ENCODE peak calls at places on chromosomes 5 and 9, in six cellular contexts. One of them, this sample, is unnamed.

GRCh38 chr5:160767062-160767461 is 84.9 kb downstream of the ATP10B start:
- DNase-seq in ascending aorta: no peak
- DNase-seq in fibroblast of the aortic adventitia: no peak
- DNase-seq in mucosa of descending colon: no peak
- DNase-seq in GM12864: no peak
- DNase-seq in cardiac muscle cell: no peak
- DNase-seq in this sample: no peak

GRCh38 chr5:90940227-90940995 is 381.8 kb downstream of the ADGRV1 start:
- DNase-seq in cardiac muscle cell: peak
- DNase-seq in fibroblast of the aortic adventitia: peak
- DNase-seq in mucosa of descending colon: peak
- DNase-seq in GM12864: peak
- DNase-seq in ascending aorta: no peak
- DNase-seq in this sample: peak

GRCh38 chr5:6675784-6676499 is 37.3 kb upstream of the TENT4A start:
- DNase-seq in ascending aorta: no peak
- DNase-seq in mucosa of descending colon: no peak
- DNase-seq in GM12864: no peak
- DNase-seq in fibroblast of the aortic adventitia: no peak
- DNase-seq in cardiac muscle cell: no peak
- DNase-seq in this sample: no peak

GRCh38 chr5:9466677-9467076 is 79.2 kb downstream of the SEMA5A start:
- DNase-seq in fibroblast of the aortic adventitia: peak
- DNase-seq in GM12864: no peak
- DNase-seq in mucosa of descending colon: no peak
- DNase-seq in ascending aorta: no peak
- DNase-seq in cardiac muscle cell: peak
- DNase-seq in this sample: no peak

GRCh38 chr5:72673180-72673579 is 143.3 kb upstream of the TNPO1 start:
- DNase-seq in cardiac muscle cell: no peak
- DNase-seq in GM12864: no peak
- DNase-seq in ascending aorta: no peak
- DNase-seq in fibroblast of the aortic adventitia: no peak
- DNase-seq in mucosa of descending colon: no peak
- DNase-seq in this sample: no peak

GRCh38 chr5:107651326-107651725 is 19.4 kb downstream of the EFNA5 start:
- DNase-seq in GM12864: no peak
- DNase-seq in cardiac muscle cell: no peak
- DNase-seq in ascending aorta: no peak
- DNase-seq in fibroblast of the aortic adventitia: no peak
- DNase-seq in mucosa of descending colon: no peak
- DNase-seq in this sample: no peak

GRCh38 chr9:69463497-69464068 is 138.6 kb downstream of the ENTREP1 start:
- DNase-seq in mucosa of descending colon: no peak
- DNase-seq in fibroblast of the aortic adventitia: no peak
- DNase-seq in GM12864: no peak
- DNase-seq in ascending aorta: no peak
- DNase-seq in cardiac muscle cell: peak
- DNase-seq in this sample: no peak

GRCh38 chr5:61307196-61307590 is 24.9 kb upstream of the ZSWIM6 start:
- DNase-seq in ascending aorta: no peak
- DNase-seq in GM12864: no peak
- DNase-seq in mucosa of descending colon: no peak
- DNase-seq in cardiac muscle cell: no peak
- DNase-seq in fibroblast of the aortic adventitia: no peak
- DNase-seq in this sample: no peak

GRCh38 chr5:112005533-112005926 is 248.5 kb upstream of the NREP start:
- DNase-seq in GM12864: no peak
- DNase-seq in fibroblast of the aortic adventitia: peak
- DNase-seq in mucosa of descending colon: no peak
- DNase-seq in cardiac muscle cell: no peak
- DNase-seq in ascending aorta: no peak
- DNase-seq in this sample: no peak

GRCh38 chr5:16392718-16393117 is 72.9 kb downstream of the ZNF622 start:
- DNase-seq in GM12864: no peak
- DNase-seq in fibroblast of the aortic adventitia: no peak
- DNase-seq in ascending aorta: no peak
- DNase-seq in cardiac muscle cell: peak
- DNase-seq in mucosa of descending colon: no peak
- DNase-seq in this sample: no peak

GRCh38 chr5:164065266-164065665 is 559.8 kb downstream of the MAT2B start:
- DNase-seq in ascending aorta: no peak
- DNase-seq in cardiac muscle cell: no peak
- DNase-seq in GM12864: no peak
- DNase-seq in fibroblast of the aortic adventitia: peak
- DNase-seq in mucosa of descending colon: no peak
- DNase-seq in this sample: no peak

GRCh38 chr9:73154760-73155159 is 3.1 kb downstream of the ANXA1 start:
- DNase-seq in GM12864: no peak
- DNase-seq in fibroblast of the aortic adventitia: no peak
- DNase-seq in cardiac muscle cell: no peak
- DNase-seq in mucosa of descending colon: no peak
- DNase-seq in ascending aorta: no peak
- DNase-seq in this sample: no peak

GRCh38 chr5:145689235-145689634 is 145.9 kb downstream of the PRELID2 start:
- DNase-seq in mucosa of descending colon: no peak
- DNase-seq in GM12864: peak
- DNase-seq in cardiac muscle cell: no peak
- DNase-seq in ascending aorta: no peak
- DNase-seq in fibroblast of the aortic adventitia: no peak
- DNase-seq in this sample: peak

GRCh38 chr9:13023498-13023897 is 248.7 kb downstream of the LURAP1L start:
- DNase-seq in GM12864: no peak
- DNase-seq in fibroblast of the aortic adventitia: no peak
- DNase-seq in mucosa of descending colon: no peak
- DNase-seq in cardiac muscle cell: no peak
- DNase-seq in ascending aorta: no peak
- DNase-seq in this sample: no peak

GRCh38 chr9:109063765-109064164 is 50.5 kb upstream of the CTNNAL1 start:
- DNase-seq in GM12864: no peak
- DNase-seq in fibroblast of the aortic adventitia: peak
- DNase-seq in cardiac muscle cell: no peak
- DNase-seq in ascending aorta: no peak
- DNase-seq in mucosa of descending colon: no peak
- DNase-seq in this sample: no peak

GRCh38 chr5:132733499-132734148 is 3.7 kb downstream of the KIF3A start:
- DNase-seq in fibroblast of the aortic adventitia: no peak
- DNase-seq in ascending aorta: no peak
- DNase-seq in cardiac muscle cell: no peak
- DNase-seq in GM12864: no peak
- DNase-seq in mucosa of descending colon: no peak
- DNase-seq in this sample: no peak

GRCh38 chr5:84228266-84228665 is 156.4 kb downstream of the EDIL3 start:
- DNase-seq in GM12864: no peak
- DNase-seq in mucosa of descending colon: no peak
- DNase-seq in cardiac muscle cell: no peak
- DNase-seq in ascending aorta: no peak
- DNase-seq in fibroblast of the aortic adventitia: no peak
- DNase-seq in this sample: no peak

GRCh38 chr9:123622696-123623095 is 266.7 kb downstream of the CRB2 start:
- DNase-seq in GM12864: no peak
- DNase-seq in ascending aorta: no peak
- DNase-seq in mucosa of descending colon: no peak
- DNase-seq in fibroblast of the aortic adventitia: no peak
- DNase-seq in cardiac muscle cell: no peak
- DNase-seq in this sample: no peak

GRCh38 chr9:69120380-69121154 is 53.5 kb upstream of the TJP2 start:
- DNase-seq in mucosa of descending colon: peak
- DNase-seq in GM12864: no peak
- DNase-seq in fibroblast of the aortic adventitia: no peak
- DNase-seq in ascending aorta: peak
- DNase-seq in cardiac muscle cell: peak
- DNase-seq in this sample: peak

GRCh38 chr9:110180713-110181434 is 27.1 kb downstream of the C9orf152 start:
- DNase-seq in GM12864: no peak
- DNase-seq in mucosa of descending colon: peak
- DNase-seq in ascending aorta: peak
- DNase-seq in cardiac muscle cell: peak
- DNase-seq in fibroblast of the aortic adventitia: peak
- DNase-seq in this sample: no peak

GRCh38 chr5:61230492-61230891 is 68.2 kb upstream of the SMIM15 start:
- DNase-seq in fibroblast of the aortic adventitia: no peak
- DNase-seq in ascending aorta: no peak
- DNase-seq in cardiac muscle cell: no peak
- DNase-seq in mucosa of descending colon: no peak
- DNase-seq in GM12864: no peak
- DNase-seq in this sample: no peak

GRCh38 chr5:168874713-168875380 is 295.7 kb upstream of the PANK3 start:
- DNase-seq in GM12864: no peak
- DNase-seq in ascending aorta: no peak
- DNase-seq in fibroblast of the aortic adventitia: no peak
- DNase-seq in cardiac muscle cell: peak
- DNase-seq in mucosa of descending colon: no peak
- DNase-seq in this sample: no peak

GRCh38 chr9:7324031-7324654 is 475.4 kb downstream of the DMAC1 start:
- DNase-seq in GM12864: no peak
- DNase-seq in fibroblast of the aortic adventitia: no peak
- DNase-seq in ascending aorta: no peak
- DNase-seq in mucosa of descending colon: no peak
- DNase-seq in cardiac muscle cell: peak
- DNase-seq in this sample: no peak

GRCh38 chr9:132166599-132166998 is 4.7 kb downstream of the NTNG2 start:
- DNase-seq in cardiac muscle cell: no peak
- DNase-seq in ascending aorta: no peak
- DNase-seq in GM12864: no peak
- DNase-seq in mucosa of descending colon: no peak
- DNase-seq in fibroblast of the aortic adventitia: no peak
- DNase-seq in this sample: no peak

DNA sequence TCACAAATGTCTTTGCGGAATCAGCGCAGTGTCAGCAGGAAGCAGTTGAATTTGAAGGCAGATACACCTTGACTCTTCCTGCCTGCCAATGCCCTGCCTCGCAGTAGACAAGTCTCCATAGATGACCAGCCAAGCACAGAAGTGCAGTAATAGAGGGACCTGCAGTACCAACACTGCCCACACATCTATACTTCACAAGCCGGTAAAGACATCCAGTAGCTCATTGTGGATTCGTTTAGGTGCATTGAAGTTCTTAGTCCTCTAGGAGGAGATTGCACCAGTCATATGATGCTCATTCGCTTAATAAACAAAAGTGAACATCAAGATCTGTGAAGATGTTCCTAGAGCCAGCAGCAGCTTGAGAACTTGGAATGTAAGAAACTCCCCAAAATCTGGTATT is 7.1 kb upstream of the IFNA2 start:
- DNase-seq in mucosa of descending colon: no peak
- DNase-seq in cardiac muscle cell: peak
- DNase-seq in ascending aorta: no peak
- DNase-seq in fibroblast of the aortic adventitia: no peak
- DNase-seq in GM12864: no peak
- DNase-seq in this sample: peak
- TF ChIP-seq CTCF in mucosa of descending colon: no peak
- TF ChIP-seq CTCF in cardiac muscle cell: no peak
- TF ChIP-seq CTCF in ascending aorta: no peak
- TF ChIP-seq CTCF in fibroblast of the aortic adventitia: peak
- TF ChIP-seq CTCF in GM12864: peak
- TF ChIP-seq CTCF in this sample: peak

DNA sequence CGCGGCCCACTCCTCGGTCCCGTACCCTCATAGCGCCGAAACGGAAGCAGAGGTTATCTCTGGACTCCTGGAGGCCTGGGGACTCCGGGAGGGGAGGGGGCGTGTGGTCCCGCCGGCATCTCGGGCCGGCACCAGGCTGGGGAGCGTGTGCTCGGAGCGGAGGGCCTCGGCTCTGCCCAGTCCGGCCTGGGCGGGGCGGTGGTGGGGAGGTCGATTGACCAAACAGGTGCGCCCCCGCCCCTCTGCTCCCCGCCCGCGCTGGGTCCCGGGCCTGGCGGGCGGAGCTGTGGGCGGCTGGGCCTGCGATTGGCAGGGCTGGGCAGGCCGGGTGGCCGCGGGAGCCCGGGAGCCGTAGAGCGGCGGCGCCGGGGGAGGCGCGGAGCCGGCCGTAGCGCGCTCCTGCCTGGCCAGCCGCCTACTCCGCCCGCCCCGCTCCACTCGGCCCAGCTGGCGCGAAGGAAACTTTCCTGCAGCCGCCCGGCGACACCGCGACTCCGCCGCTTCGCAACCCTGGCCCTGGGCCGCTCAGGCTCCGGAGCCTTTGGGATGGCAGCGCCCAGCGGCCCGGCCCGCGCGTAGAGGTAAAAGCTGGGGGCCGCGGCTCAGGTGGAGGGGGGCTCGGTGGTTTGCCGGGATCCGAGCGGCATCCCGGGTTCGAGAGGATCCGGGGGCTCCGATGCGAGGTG is 52.1 kb upstream of the DAB2IP start:
- DNase-seq in GM12864: no peak
- DNase-seq in cardiac muscle cell: peak
- DNase-seq in mucosa of descending colon: peak
- DNase-seq in fibroblast of the aortic adventitia: no peak
- DNase-seq in ascending aorta: peak
- DNase-seq in this sample: no peak
- H3K4me3 ChIP-seq in GM12864: no peak
- H3K4me3 ChIP-seq in cardiac muscle cell: peak
- H3K4me3 ChIP-seq in mucosa of descending colon: no peak
- H3K4me3 ChIP-seq in fibroblast of the aortic adventitia: peak
- H3K4me3 ChIP-seq in ascending aorta: peak
- H3K4me3 ChIP-seq in this sample: no peak

DNA sequence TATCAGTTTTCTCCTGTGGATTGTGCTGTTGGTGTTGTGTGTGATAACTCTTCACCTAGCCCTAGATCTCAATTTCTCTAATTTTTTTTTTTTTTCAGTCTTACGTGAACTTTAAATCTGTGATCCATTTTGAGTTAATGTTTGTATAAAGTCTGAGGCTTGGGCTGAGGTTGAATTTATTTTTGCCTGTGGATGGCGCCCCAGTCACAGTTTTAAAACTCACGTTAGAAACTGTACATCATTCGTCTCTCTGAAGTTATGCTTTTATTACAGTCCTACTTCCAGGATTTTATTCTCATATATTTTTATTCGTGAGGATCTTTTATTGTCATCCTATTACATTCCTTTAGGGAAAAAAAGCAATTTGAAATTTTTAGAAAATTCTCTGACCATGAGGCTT is 103.1 kb downstream of the EHMT1 start:
- DNase-seq in ascending aorta: no peak
- DNase-seq in mucosa of descending colon: no peak
- DNase-seq in GM12864: no peak
- DNase-seq in cardiac muscle cell: no peak
- DNase-seq in fibroblast of the aortic adventitia: no peak
- DNase-seq in this sample: no peak
- TF ChIP-seq CTCF in ascending aorta: no peak
- TF ChIP-seq CTCF in mucosa of descending colon: no peak
- TF ChIP-seq CTCF in GM12864: no peak
- TF ChIP-seq CTCF in cardiac muscle cell: no peak
- TF ChIP-seq CTCF in fibroblast of the aortic adventitia: no peak
- TF ChIP-seq CTCF in this sample: no peak

DNA sequence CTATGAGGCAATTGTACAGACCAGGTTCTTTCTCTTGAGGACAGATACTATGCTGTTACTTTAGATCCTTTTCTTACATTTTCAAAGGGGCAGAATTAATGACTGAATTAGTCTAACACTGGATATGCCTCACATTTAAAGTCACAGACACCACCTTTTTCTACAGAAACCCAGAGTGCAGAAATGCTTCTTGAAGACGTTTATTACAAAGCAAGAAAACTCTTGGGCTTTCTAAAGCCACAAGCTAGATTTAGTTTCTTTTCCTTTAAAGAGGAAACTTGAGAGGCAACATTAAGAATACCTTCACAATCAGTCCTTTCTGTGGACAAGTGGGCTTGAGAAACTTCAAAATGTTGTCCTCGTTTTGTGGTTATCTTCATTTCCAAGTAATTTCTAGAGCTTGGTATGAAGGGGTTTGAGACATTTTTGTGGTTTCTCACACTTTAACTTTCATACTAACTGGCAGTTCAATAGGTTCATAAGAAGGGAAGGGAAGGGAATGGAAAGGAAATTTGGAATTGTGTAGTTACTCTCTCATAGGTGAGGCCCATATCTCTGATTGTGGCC is 527.4 kb downstream of the RASEF start:
- DNase-seq in fibroblast of the aortic adventitia: no peak
- DNase-seq in cardiac muscle cell: no peak
- DNase-seq in mucosa of descending colon: no peak
- DNase-seq in GM12864: no peak
- DNase-seq in ascending aorta: no peak
- DNase-seq in this sample: no peak
- H3K4me3 ChIP-seq in fibroblast of the aortic adventitia: no peak
- H3K4me3 ChIP-seq in cardiac muscle cell: no peak
- H3K4me3 ChIP-seq in mucosa of descending colon: no peak
- H3K4me3 ChIP-seq in GM12864: no peak
- H3K4me3 ChIP-seq in ascending aorta: no peak
- H3K4me3 ChIP-seq in this sample: no peak

This sample was measured in GM12865.